ENCODE peak calls at places on chromosomes 2 and 18, in four cellular contexts. One of them, this sample, is unnamed.

GRCh38 chr2:201952212-201952611 is 81.4 kb upstream of the FZD7 start:
- DNase-seq in SJSA1: no peak
- DNase-seq in EL: no peak
- DNase-seq in ACHN: no peak
- DNase-seq in this sample: no peak

GRCh38 chr2:17626986-17627385 is 86.5 kb downstream of the VSNL1 start:
- DNase-seq in SJSA1: no peak
- DNase-seq in EL: no peak
- DNase-seq in ACHN: no peak
- DNase-seq in this sample: no peak

GRCh38 chr2:26335231-26335630 is 10.7 kb upstream of the SELENOI start:
- DNase-seq in SJSA1: no peak
- DNase-seq in EL: no peak
- DNase-seq in ACHN: no peak
- DNase-seq in this sample: no peak

GRCh38 chr2:131404794-131405193 is 40.8 kb upstream of the RAB6D start:
- DNase-seq in SJSA1: no peak
- DNase-seq in EL: no peak
- DNase-seq in ACHN: no peak
- DNase-seq in this sample: no peak

GRCh38 chr2:51158236-51158635 is 126.3 kb upstream of the NRXN1 start:
- DNase-seq in SJSA1: no peak
- DNase-seq in EL: no peak
- DNase-seq in ACHN: no peak
- DNase-seq in this sample: no peak

GRCh38 chr2:216695401-216695821 is at the start of gene IGFBP5:
- DNase-seq in SJSA1: no peak
- DNase-seq in EL: peak
- DNase-seq in ACHN: no peak
- DNase-seq in this sample: peak

GRCh38 chr18:13502585-13502984 is 223.8 kb downstream of the FAM210A start:
- DNase-seq in SJSA1: no peak
- DNase-seq in EL: no peak
- DNase-seq in ACHN: no peak
- DNase-seq in this sample: no peak

GRCh38 chr2:240644171-240644651 is 18.9 kb downstream of the GPR35 start:
- DNase-seq in SJSA1: no peak
- DNase-seq in EL: no peak
- DNase-seq in ACHN: no peak
- DNase-seq in this sample: no peak

GRCh38 chr2:200627110-200627770 is 41.4 kb downstream of the AOX1 start:
- DNase-seq in SJSA1: no peak
- DNase-seq in EL: no peak
- DNase-seq in ACHN: no peak
- DNase-seq in this sample: no peak

GRCh38 chr2:133458280-133458679 is 110.0 kb downstream of the NCKAP5 start:
- DNase-seq in SJSA1: no peak
- DNase-seq in EL: peak
- DNase-seq in ACHN: no peak
- DNase-seq in this sample: no peak

GRCh38 chr2:235533616-235534385 is 40.0 kb downstream of the AGAP1 start:
- DNase-seq in SJSA1: no peak
- DNase-seq in EL: no peak
- DNase-seq in ACHN: no peak
- DNase-seq in this sample: no peak

GRCh38 chr2:235576337-235576910 is 82.6 kb downstream of the AGAP1 start:
- DNase-seq in SJSA1: no peak
- DNase-seq in EL: no peak
- DNase-seq in ACHN: no peak
- DNase-seq in this sample: no peak

GRCh38 chr2:11907178-11907577 is 160.7 kb downstream of the LPIN1 start:
- DNase-seq in SJSA1: no peak
- DNase-seq in EL: no peak
- DNase-seq in ACHN: no peak
- DNase-seq in this sample: no peak

GRCh38 chr2:241859436-241860183 is 916 bp upstream of the PDCD1 start:
- DNase-seq in SJSA1: no peak
- DNase-seq in EL: peak
- DNase-seq in ACHN: no peak
- DNase-seq in this sample: peak

GRCh38 chr18:44537521-44537920 is 143.2 kb upstream of the SETBP1 start:
- DNase-seq in SJSA1: peak
- DNase-seq in EL: peak
- DNase-seq in ACHN: peak
- DNase-seq in this sample: no peak

GRCh38 chr18:77248873-77249582 is 620 bp upstream of the GALR1 start:
- DNase-seq in SJSA1: no peak
- DNase-seq in EL: no peak
- DNase-seq in ACHN: no peak
- DNase-seq in this sample: no peak

GRCh38 chr2:74205586-74205985 is 7.2 kb downstream of the MTHFD2 start:
- DNase-seq in SJSA1: no peak
- DNase-seq in EL: no peak
- DNase-seq in ACHN: no peak
- DNase-seq in this sample: no peak

GRCh38 chr18:48295586-48296311 is 113.4 kb downstream of the ZBTB7C start:
- DNase-seq in SJSA1: no peak
- DNase-seq in EL: no peak
- DNase-seq in ACHN: no peak
- DNase-seq in this sample: no peak

GRCh38 chr2:219010162-219010756 is 17.0 kb upstream of the CRYBA2 start:
- DNase-seq in SJSA1: no peak
- DNase-seq in EL: no peak
- DNase-seq in ACHN: peak
- DNase-seq in this sample: no peak

GRCh38 chr2:238431431-238431830 is 4.7 kb downstream of the ASB1 start:
- DNase-seq in SJSA1: no peak
- DNase-seq in EL: no peak
- DNase-seq in ACHN: no peak
- DNase-seq in this sample: no peak

GRCh38 chr2:232368311-232368731 is 10.2 kb upstream of the ALPP start:
- DNase-seq in SJSA1: no peak
- DNase-seq in EL: peak
- DNase-seq in ACHN: peak
- DNase-seq in this sample: no peak

GRCh38 chr2:85594715-85595377 is 699 bp upstream of the RNF181 start:
- DNase-seq in SJSA1: no peak
- DNase-seq in EL: no peak
- DNase-seq in ACHN: no peak
- DNase-seq in this sample: no peak

GRCh38 chr2:241658296-241658695 is 20.8 kb downstream of the ATG4B start:
- DNase-seq in SJSA1: no peak
- DNase-seq in EL: no peak
- DNase-seq in ACHN: no peak
- DNase-seq in this sample: no peak

GRCh38 chr2:51723716-51724115 is 691.8 kb upstream of the NRXN1 start:
- DNase-seq in SJSA1: no peak
- DNase-seq in EL: no peak
- DNase-seq in ACHN: no peak
- DNase-seq in this sample: no peak

GRCh38 chr2:188326669-188327301 is 35.1 kb downstream of the GULP1 start:
- DNase-seq in SJSA1: no peak
- DNase-seq in EL: no peak
- DNase-seq in ACHN: no peak
- DNase-seq in this sample: no peak

GRCh38 chr2:179140546-179140945 is 90.6 kb upstream of the CCDC141 start:
- DNase-seq in SJSA1: no peak
- DNase-seq in EL: no peak
- DNase-seq in ACHN: no peak
- DNase-seq in this sample: no peak

GRCh38 chr2:12642855-12643254 is 73.9 kb upstream of the TRIB2 start:
- DNase-seq in SJSA1: no peak
- DNase-seq in EL: no peak
- DNase-seq in ACHN: no peak
- DNase-seq in this sample: no peak